ENCODE peak calls at places on chromosome 1, in four cellular contexts. R is HepG2, P is H1, D is GM12878. Y is an unnamed sample.

GRCh38 chr1:164785841-164786534 is 227.0 kb downstream of the PBX1 start:
- DNase-seq in P (no peak), R (no peak), D (no peak), Y (no peak)

GRCh38 chr1:15409400-15410222 is at the start of gene EFHD2:
- DNase-seq in P (no peak), D (no peak), R (peak), Y (no peak)

GRCh38 chr1:235017719-235018118 is 110.9 kb downstream of the TOMM20 start:
- DNase-seq in D (no peak), P (no peak), R (peak), Y (no peak)

GRCh38 chr1:53617382-53618217 is 121.4 kb downstream of the GLIS1 start:
- DNase-seq in R (no peak), D (no peak), P (no peak), Y (no peak)

GRCh38 chr1:36323636-36324321 is at the start of gene EVA1B:
- DNase-seq in P (no peak), D (no peak), R (peak), Y (no peak)

GRCh38 chr1:76142771-76143540 is 68.4 kb downstream of the ST6GALNAC3 start:
- DNase-seq in P (no peak), R (no peak), D (no peak), Y (no peak)

GRCh38 chr1:8299963-8300362 is 18.0 kb upstream of the SLC45A1 start:
- DNase-seq in P (no peak), D (no peak), R (no peak), Y (no peak)

GRCh38 chr1:27026621-27027574 is 14.2 kb upstream of the TENT5B start:
- DNase-seq in P (no peak), R (no peak), D (no peak), Y (peak)

GRCh38 chr1:232435746-232436145 is 194.2 kb downstream of the SIPA1L2 start:
- DNase-seq in D (no peak), P (no peak), R (no peak), Y (no peak)

GRCh38 chr1:20787775-20788488 is 825 bp upstream of the HP1BP3 start:
- DNase-seq in R (peak), D (no peak), P (peak), Y (no peak)

GRCh38 chr1:91608876-91609275 is 108.2 kb downstream of the CDC7 start:
- DNase-seq in R (no peak), D (no peak), P (no peak), Y (no peak)

GRCh38 chr1:106984801-106985200 is 71.7 kb upstream of the PRMT6 start:
- DNase-seq in D (no peak), R (no peak), P (no peak), Y (no peak)

GRCh38 chr1:24744911-24745710 is at the start of gene CLIC4:
- DNase-seq in P (peak), R (peak), D (peak), Y (peak)
- TF ChIP-seq POLR2A in P (peak), R (peak), D (peak), Y (peak)

DNA sequence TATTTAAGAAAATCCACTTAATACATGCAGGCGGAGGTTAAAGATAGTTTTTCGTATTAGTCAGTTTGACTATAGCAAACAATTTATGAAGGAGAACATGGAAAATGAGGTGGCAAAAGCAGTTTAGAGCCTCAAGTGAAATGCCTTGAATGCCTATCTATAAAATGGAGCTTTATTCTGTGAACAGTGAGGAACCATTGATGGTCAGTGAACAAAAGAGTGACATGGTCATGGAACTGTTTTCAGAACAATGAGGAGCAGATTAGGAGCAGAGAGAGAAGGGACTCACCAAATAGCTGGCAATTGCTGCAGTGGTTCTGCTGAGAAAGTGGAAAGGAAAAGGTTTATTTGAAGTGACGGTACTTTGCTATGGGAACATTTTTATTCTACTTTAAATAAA is 299.8 kb downstream of the DUSP10 start:
- DNase-seq in D (no peak), P (no peak), R (no peak), Y (no peak)
- TF ChIP-seq ZNF274 in D (no peak), P (no peak), R (no peak), Y (no peak)

GRCh38 chr1:95003433-95003738 is 69.4 kb downstream of the ALG14 start:
- DNase-seq in P (no peak), D (no peak), R (no peak), Y (no peak)
- TF ChIP-seq MAX in P (no peak), D (no peak), R (no peak), Y (no peak)

DNA sequence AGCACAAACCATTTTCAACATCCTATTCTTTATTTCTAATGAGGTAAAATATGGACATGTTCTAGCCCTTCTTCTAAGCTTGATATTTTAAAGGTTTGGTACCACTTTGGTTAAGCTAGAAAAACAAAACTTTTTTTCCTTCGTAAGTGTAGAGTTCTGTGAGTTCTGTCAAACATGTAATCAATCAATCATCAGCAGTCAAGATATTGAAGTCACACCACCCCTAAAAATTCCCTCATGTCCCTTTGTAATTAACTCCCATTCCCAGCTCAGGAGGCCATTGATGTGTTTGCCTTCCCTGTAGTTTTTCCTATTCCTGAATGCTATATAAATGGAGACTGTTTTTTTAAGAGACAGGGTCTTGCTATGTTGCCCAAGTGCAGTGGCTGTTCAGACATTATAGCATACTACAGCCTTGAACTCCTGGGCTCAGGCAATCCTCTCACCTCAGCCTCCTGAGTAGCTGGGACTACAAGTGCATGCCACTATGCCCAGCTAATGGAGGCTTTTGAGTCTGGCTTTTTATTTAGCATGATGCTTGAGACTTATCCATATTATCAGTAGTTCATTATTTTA is 23.0 kb downstream of the IVNS1ABP start:
- DNase-seq in D (no peak), P (no peak), R (no peak), Y (no peak)
- TF ChIP-seq POLR2A in D (peak), P (no peak), R (no peak), Y (no peak)

DNA sequence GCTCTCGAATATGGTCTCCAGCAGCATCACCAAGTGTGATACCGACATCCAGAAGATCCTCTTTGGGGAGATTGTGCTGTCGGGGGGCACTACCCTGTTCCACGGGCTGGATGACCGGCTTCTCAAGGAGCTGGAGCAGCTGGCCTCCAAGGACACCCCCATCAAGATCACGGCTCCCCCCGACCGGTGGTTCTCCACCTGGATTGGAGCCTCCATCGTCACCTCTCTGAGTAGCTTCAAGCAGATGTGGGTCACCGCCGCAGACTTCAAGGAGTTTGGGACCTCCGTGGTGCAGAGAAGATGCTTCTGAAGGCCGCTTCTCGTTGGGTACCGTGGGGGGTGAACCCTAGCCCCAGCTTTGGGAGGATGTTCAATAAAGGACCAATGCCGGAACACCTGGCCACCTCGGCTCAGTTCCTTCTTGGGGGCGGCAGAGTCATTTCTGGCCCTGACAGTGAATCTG is 1.3 kb downstream of the ACTRT2 start:
- DNase-seq in D (no peak), R (no peak), P (no peak), Y (no peak)
- TF ChIP-seq ZNF274 in D (no peak), R (no peak), P (no peak), Y (no peak)

GRCh38 chr1:64187646-64188045 is 15.8 kb upstream of the UBE2U start:
- DNase-seq in R (no peak), P (no peak), D (no peak), Y (no peak)
- TF ChIP-seq MAX in R (no peak), P (no peak), D (no peak), Y (no peak)

GRCh38 chr1:6358757-6359567 is 34.6 kb downstream of the ACOT7 start:
- DNase-seq in P (no peak), R (no peak), D (no peak), Y (no peak)

GRCh38 chr1:6360517-6360916 is 33.0 kb downstream of the ACOT7 start:
- DNase-seq in D (no peak), P (no peak), R (no peak), Y (no peak)

GRCh38 chr1:6361124-6361775 is 32.3 kb downstream of the ACOT7 start:
- DNase-seq in P (no peak), D (no peak), R (no peak), Y (no peak)

GRCh38 chr1:6358144-6358624 is 35.4 kb downstream of the ACOT7 start:
- DNase-seq in R (no peak), D (no peak), P (no peak), Y (no peak)

DNA sequence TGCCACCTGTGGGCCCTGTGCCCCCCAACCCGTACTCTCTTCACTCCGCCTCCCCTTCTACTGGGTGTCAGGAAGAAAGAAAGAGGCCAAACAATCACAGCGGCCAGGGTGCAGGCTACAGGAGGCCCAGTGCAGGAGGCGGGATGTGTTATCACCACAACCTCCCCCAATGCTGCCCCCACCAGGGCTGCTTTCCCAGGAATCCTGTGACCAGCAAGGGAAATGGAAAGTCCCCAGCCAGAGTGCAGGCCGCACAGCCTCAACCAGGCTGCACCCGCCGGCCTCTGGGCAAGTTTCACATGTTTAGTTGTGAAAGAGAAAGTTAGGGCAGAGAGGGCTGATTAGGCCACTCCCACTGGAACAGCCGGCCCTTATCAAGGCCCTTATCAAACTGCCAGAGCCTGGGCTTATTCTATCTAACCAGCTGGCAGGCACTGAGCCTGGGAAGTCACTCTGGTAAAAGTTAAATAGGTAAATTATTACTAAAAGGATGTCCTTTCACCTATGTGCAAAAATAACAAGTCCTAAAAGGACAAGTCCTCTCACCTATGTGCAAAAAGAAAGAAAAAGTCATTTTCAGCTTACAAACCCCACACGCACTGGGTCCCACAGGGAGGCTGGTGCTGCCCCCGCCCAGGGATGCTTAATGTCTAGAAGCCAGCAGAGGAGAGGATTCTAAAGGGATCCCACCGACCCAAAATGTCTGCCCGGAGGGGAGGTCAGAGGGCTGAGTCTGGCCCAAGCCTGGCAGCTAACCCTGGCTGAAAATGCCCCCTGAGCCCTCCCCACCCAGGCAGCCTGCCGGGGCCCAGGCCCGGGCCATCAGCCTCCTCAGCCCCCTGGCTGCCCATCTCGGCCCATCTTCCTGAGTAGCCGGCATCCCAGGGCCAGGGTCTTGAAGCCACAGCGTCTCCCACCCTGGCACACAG is 33.7 kb downstream of the ACOT7 start:
- DNase-seq in D (peak), P (no peak), R (peak), Y (no peak)
- TF ChIP-seq POLR2A in D (peak), P (no peak), R (no peak), Y (no peak)

DNA sequence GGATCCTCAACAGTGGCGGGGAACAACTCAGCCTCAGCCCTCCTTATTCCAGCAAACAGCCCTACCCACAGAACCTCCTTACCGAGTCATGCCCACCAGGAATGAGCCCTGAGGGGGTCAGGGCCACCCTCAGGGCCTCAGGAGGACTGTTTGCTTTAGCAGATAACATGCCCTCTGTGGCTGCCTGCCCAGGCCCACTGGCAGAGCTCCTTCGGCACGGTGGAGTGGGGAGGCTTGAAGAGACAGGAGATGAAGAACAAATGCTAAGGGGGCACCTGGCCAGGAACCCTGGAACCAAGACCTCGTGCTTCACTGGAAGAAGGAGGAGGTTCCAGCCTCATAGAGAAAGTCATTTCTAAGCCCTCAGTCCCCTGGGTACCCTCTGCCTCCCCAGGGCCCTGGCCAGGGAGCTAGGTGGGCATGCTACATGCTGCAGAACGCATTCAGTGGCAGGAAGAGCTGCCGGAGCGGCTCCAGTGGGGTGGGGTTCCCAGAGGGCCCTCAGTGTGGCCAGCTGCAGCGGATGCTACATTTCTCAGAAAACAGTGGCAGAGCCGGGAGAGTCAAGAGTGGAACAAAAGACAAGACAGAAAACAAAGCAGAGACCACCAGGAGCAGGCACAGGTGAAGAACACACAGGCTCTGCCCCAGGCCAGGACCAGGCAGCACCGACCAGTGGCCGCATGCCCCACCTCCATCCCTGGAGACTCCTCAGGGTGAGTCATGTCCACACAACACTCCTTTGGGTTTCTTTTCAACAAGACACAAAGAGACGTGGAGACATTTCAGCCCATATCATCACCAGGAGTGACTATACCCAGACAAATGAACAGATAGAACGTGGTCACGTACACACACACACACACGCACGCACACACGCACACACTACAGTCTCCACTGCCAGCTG is 39.8 kb downstream of the RIMS3 start:
- DNase-seq in D (no peak), R (no peak), P (no peak), Y (no peak)
- TF ChIP-seq ZNF274 in D (no peak), R (no peak), P (no peak), Y (no peak)

GRCh38 chr1:42806593-42806992 is 10.3 kb upstream of the ERMAP start:
- DNase-seq in R (no peak), D (no peak), P (no peak), Y (no peak)

GRCh38 chr1:42806171-42806570 is 10.8 kb upstream of the ERMAP start:
- DNase-seq in R (no peak), P (no peak), D (no peak), Y (no peak)

GRCh38 chr1:42797414-42797813 is 12.6 kb downstream of the TMEM269 start:
- DNase-seq in R (no peak), D (no peak), P (no peak), Y (no peak)

GRCh38 chr1:42798010-42798409 is 13.2 kb downstream of the TMEM269 start:
- DNase-seq in R (no peak), P (no peak), D (no peak), Y (no peak)

DNA sequence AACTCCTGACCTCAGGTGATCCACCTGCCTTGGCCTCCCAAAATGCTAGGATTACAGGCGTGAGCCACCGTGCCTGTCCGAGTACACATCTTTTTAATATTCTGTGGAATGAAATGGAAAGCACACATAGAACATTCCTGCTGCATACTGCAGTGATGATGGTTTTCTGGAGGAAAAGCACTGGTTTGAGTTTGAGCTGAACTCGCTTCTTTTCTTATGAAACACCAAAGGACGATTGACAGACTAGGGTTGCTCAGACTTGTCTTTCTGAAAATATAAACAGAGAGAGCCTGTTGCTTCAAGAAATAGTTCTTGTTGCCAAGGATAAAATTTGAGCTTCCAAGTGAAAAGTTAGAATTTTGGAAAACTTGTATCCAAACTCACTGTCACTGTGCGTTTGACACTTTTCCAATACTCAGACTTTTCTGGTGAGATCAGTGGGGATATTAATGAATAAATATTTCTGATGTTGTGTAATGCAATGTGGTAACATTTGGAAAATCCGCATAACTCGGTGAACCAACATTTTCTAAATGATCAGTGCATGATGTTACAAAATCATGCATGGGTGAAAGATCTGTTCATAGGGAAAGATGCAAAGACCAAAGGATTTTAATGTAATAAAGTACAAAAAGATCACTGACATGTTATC is 15.0 kb upstream of the ERMAP start:
- DNase-seq in D (no peak), P (no peak), R (no peak), Y (no peak)
- TF ChIP-seq MAX in D (no peak), P (no peak), R (no peak), Y (no peak)